ENCODE peak calls at places on chromosomes 5 and 9, in six cellular contexts. L is foreskin fibroblast, Q is fibroblast of mammary gland, U is cardiac fibroblast, K is cardiac muscle cell, A is AG09309. V is an unnamed sample.

GRCh38 chr5:94431696-94432095 is 186.7 kb downstream of the KIAA0825 start:
- DNase-seq in A (no peak), K (peak), L (peak), Q (peak), U (no peak), V (no peak)

GRCh38 chr5:5473224-5473623 is 50.7 kb downstream of the ICE1 start:
- DNase-seq in U (no peak), L (peak), A (no peak), Q (peak), K (no peak), V (no peak)

GRCh38 chr9:95459867-95460626 is 56.7 kb downstream of the PTCH1 start:
- DNase-seq in L (peak), Q (no peak), A (no peak), K (no peak), U (no peak), V (peak)

GRCh38 chr5:179176166-179176565 is 116.0 kb downstream of the ZNF354C start:
- DNase-seq in K (no peak), L (no peak), U (no peak), A (no peak), Q (no peak), V (no peak)

GRCh38 chr9:87387351-87388055 is 110.2 kb upstream of the DAPK1 start:
- DNase-seq in A (no peak), Q (peak), L (no peak), U (no peak), K (no peak), V (peak)

GRCh38 chr5:90000351-90000750 is 409.2 kb downstream of the CETN3 start:
- DNase-seq in K (no peak), Q (no peak), A (no peak), U (no peak), L (no peak), V (no peak)

GRCh38 chr5:174320051-174320450 is 274.5 kb downstream of the NSG2 start:
- DNase-seq in A (no peak), U (no peak), L (no peak), K (no peak), Q (no peak), V (no peak)

GRCh38 chr9:71592400-71592799 is 175.9 kb downstream of the CEMIP2 start:
- DNase-seq in K (no peak), L (peak), A (no peak), U (no peak), Q (peak), V (no peak)

GRCh38 chr9:36632892-36633291 is 60.2 kb downstream of the MELK start:
- DNase-seq in A (peak), L (peak), K (peak), Q (peak), U (peak), V (peak)

GRCh38 chr9:22052376-22052945 is 43.4 kb upstream of the CDKN2B start:
- DNase-seq in Q (peak), K (peak), L (peak), A (peak), U (peak), V (peak)

GRCh38 chr5:39100851-39101396 is 26.7 kb upstream of the RICTOR start:
- DNase-seq in K (peak), L (peak), U (peak), Q (peak), A (peak), V (peak)

GRCh38 chr5:78701795-78702406 is 53.3 kb upstream of the LHFPL2 start:
- DNase-seq in L (peak), U (peak), Q (no peak), A (no peak), K (peak), V (no peak)

GRCh38 chr9:77514886-77515711 is 133.0 kb downstream of the GNA14 start:
- DNase-seq in L (peak), U (peak), A (peak), Q (peak), K (peak), V (peak)

GRCh38 chr5:40679998-40680681 is 425 bp downstream of the PTGER4 start:
- DNase-seq in A (no peak), K (no peak), U (no peak), L (peak), Q (no peak), V (no peak)

GRCh38 chr5:93425102-93425501 is 155.9 kb downstream of the NR2F1-AS1 start:
- DNase-seq in U (no peak), A (no peak), K (no peak), L (peak), Q (peak), V (no peak)

DNA sequence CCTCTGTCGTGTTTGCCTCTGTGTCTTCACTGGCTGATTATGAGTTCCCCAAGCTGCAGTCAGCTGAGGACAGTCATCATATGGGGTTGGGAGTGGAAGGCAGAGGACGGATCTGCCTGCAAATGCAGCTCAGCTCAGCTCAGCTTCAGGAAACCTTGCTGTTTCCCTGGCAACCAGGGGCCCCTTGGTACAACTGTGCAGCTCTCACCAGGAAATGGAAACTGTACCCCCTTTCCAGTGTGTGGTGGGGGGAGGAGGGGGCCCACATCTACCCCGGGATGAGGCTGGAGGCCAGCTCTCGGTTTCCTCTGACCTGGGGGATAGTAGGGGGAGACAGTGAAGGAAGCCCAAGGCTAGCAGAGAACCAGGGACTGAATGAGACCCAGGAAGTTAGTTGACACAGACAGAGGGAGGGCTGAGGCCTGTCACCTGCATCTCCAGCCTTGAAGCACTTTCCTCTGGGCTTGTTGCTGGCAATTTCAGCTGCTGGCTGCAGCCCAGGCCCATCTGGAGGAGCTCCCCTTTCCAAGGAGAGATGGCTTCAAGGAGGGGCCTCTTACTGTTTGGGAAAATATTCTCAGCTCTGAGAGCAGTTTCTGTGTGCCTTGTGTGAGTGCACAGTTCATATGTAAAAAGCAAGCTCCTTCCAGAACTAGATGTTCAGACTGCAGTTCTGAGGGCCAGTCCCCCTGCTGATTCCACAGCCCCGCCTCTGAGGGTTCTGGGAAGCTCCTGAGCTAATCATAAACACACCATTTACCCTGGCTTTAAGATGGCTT is 6.9 kb downstream of the ANXA6 start:
- DNase-seq in U (peak), A (no peak), K (peak), Q (peak), L (peak), V (peak)
- H3K4me3 ChIP-seq in U (no peak), A (no peak), K (no peak), Q (no peak), L (no peak), V (no peak)

GRCh38 chr5:164481270-164481669 is 975.9 kb downstream of the MAT2B start:
- DNase-seq in L (no peak), Q (no peak), U (no peak), K (no peak), A (no peak), V (no peak)

GRCh38 chr5:164472150-164472549 is 966.7 kb downstream of the MAT2B start:
- DNase-seq in L (no peak), Q (no peak), K (no peak), A (no peak), U (no peak), V (no peak)

DNA sequence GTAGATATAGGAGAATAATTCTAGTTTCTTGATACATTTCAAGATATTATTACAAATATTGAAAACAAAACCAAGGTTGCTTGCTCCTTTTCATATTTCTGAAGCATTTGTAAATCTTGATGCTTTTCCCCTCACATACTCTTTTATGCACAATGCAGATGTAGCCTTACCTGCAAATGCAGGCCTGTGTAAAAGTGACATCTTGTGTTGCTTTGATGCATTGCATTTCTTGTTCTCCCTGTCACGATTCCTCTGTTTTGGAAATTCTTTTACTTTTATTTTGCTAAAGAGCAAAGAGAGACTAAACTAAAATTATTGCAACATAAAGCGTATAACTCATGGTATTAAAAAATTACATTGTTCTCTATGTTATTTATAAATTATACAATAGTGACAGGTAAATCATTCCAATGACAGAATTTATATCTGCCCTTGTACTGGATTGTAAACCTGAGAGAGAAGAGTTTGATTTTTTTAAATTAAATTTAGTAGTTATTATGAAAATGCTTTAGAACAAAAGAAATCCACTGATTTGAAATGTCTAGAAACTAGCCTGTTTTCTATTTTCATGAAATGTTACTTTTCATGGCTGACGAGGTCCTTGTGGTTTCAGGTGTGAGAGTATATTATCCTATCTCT is 970.0 kb downstream of the MAT2B start:
- DNase-seq in U (peak), L (peak), Q (peak), K (peak), A (no peak), V (peak)
- TF ChIP-seq CTCF in U (peak), L (no peak), Q (peak), K (peak), A (peak), V (peak)

GRCh38 chr5:97071993-97072392 is 70.4 kb downstream of the LIX1 start:
- DNase-seq in Q (no peak), L (no peak), U (no peak), A (no peak), K (no peak), V (no peak)
- H3K4me3 ChIP-seq in Q (no peak), L (no peak), U (no peak), A (no peak), K (no peak), V (no peak)

DNA sequence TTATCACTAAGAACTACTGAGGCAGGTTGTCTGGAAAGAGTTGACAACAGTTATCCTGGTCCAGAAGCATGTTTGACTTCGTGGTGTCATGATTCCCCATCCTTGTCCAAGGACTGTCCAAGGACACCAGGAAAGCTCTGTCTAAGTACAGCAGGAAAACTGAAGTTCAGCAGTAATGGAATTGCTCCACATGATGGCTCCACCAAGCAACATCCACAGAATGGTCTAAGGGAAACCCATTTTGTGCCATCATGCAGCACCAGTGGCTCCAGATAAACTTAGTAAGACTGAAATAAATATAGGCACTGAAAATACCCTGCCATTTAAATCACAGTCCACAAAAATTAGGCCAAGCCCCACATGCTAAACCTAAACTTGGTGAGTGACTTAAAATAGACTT is 192.8 kb downstream of the CDH18 start:
- DNase-seq in Q (peak), K (peak), L (peak), U (peak), A (peak), V (peak)
- TF ChIP-seq CTCF in Q (no peak), K (peak), L (peak), U (peak), A (peak), V (peak)